ENCODE peak calls at places on chromosome X, in five cellular contexts. M, T, R, C and O are unnamed samples.

GRCh38 chrX:141832247-141832646 is 5.9 kb upstream of the MAGEC3 start:
- DNase-seq in T (no peak), R (no peak), C (no peak), M (no peak), O (no peak)

GRCh38 chrX:107398115-107398514 is 51.3 kb upstream of the FRMPD3 start:
- DNase-seq in T (no peak), C (peak), M (no peak), R (peak), O (no peak)

GRCh38 chrX:16125520-16126149 is 2.3 kb downstream of the GRPR start:
- DNase-seq in M (peak), T (no peak), R (no peak), C (no peak), O (no peak)

GRCh38 chrX:115560211-115560977 is 580 bp upstream of the PLS3 start:
- DNase-seq in C (no peak), M (peak), R (no peak), T (peak), O (no peak)

GRCh38 chrX:130994671-130995070 is 63.5 kb upstream of the ARHGAP36 start:
- DNase-seq in C (peak), R (peak), M (peak), T (no peak), O (peak)

GRCh38 chrX:48957477-48957826 is at the start of gene OTUD5:
- DNase-seq in R (peak), T (peak), C (peak), M (peak), O (peak)

GRCh38 chrX:7120578-7121219 is 26.8 kb upstream of the STS start:
- DNase-seq in R (no peak), C (no peak), M (peak), T (no peak), O (no peak)

GRCh38 chrX:155056877-155057792 is 13.8 kb downstream of the CMC4 start:
- DNase-seq in M (peak), R (peak), T (peak), C (peak), O (peak)

GRCh38 chrX:102979536-102979935 is 42.5 kb downstream of the RAB40AL start:
- DNase-seq in R (no peak), C (no peak), M (no peak), T (no peak), O (no peak)

GRCh38 chrX:66110112-66110511 is 53.9 kb upstream of the HEPH start:
- DNase-seq in M (peak), T (no peak), C (peak), R (peak), O (no peak)

GRCh38 chrX:54301516-54301915 is 56.3 kb downstream of the WNK3 start:
- DNase-seq in R (no peak), M (no peak), T (no peak), C (no peak), O (no peak)

GRCh38 chrX:17459596-17459995 is 84.6 kb downstream of the NHS start:
- DNase-seq in M (no peak), C (no peak), R (no peak), T (no peak), O (no peak)

GRCh38 chrX:154363706-154364439 is 10.6 kb downstream of the FLNA start:
- DNase-seq in T (no peak), C (no peak), R (no peak), M (no peak), O (no peak)

GRCh38 chrX:96361844-96362243 is 322.8 kb upstream of the DIAPH2 start:
- DNase-seq in T (no peak), C (no peak), M (no peak), R (no peak), O (no peak)

GRCh38 chrX:129653181-129653984 is 1.4 kb downstream of the APLN start:
- DNase-seq in T (no peak), C (no peak), R (no peak), M (no peak), O (no peak)

GRCh38 chrX:51494409-51494808 is 2.0 kb downstream of the NUDT11 start:
- DNase-seq in R (no peak), T (no peak), C (no peak), M (no peak), O (no peak)

GRCh38 chrX:16664059-16664458 is 14.1 kb downstream of the S100G start:
- DNase-seq in C (no peak), T (no peak), M (no peak), R (no peak), O (no peak)

GRCh38 chrX:110241816-110242215 is 76.1 kb downstream of the AMMECR1 start:
- DNase-seq in M (no peak), R (no peak), T (no peak), C (no peak), O (no peak)

GRCh38 chrX:43586855-43587254 is 69.2 kb upstream of the MAOA start:
- DNase-seq in R (no peak), T (no peak), C (no peak), M (peak), O (no peak)

GRCh38 chrX:76454456-76454927 is 27.0 kb downstream of the MAGEE1 start:
- DNase-seq in C (peak), R (peak), T (no peak), M (peak), O (no peak)

GRCh38 chrX:67780694-67781109 is 236.9 kb downstream of the AR start:
- DNase-seq in C (no peak), M (peak), R (no peak), T (peak), O (no peak)

GRCh38 chrX:53279296-53280237 is 1.8 kb downstream of the IQSEC2 start:
- DNase-seq in T (no peak), C (no peak), R (no peak), M (no peak), O (no peak)

GRCh38 chrX:15877380-15877779 is 22.8 kb upstream of the AP1S2 start:
- DNase-seq in M (no peak), C (no peak), T (no peak), R (no peak), O (no peak)

GRCh38 chrX:56564182-56564885 is 907 bp downstream of the UBQLN2 start:
- DNase-seq in T (no peak), R (peak), M (peak), C (peak), O (peak)

GRCh38 chrX:57481514-57481913 is 110.3 kb upstream of the ZXDB start:
- DNase-seq in T (no peak), R (no peak), C (no peak), M (no peak), O (no peak)

DNA sequence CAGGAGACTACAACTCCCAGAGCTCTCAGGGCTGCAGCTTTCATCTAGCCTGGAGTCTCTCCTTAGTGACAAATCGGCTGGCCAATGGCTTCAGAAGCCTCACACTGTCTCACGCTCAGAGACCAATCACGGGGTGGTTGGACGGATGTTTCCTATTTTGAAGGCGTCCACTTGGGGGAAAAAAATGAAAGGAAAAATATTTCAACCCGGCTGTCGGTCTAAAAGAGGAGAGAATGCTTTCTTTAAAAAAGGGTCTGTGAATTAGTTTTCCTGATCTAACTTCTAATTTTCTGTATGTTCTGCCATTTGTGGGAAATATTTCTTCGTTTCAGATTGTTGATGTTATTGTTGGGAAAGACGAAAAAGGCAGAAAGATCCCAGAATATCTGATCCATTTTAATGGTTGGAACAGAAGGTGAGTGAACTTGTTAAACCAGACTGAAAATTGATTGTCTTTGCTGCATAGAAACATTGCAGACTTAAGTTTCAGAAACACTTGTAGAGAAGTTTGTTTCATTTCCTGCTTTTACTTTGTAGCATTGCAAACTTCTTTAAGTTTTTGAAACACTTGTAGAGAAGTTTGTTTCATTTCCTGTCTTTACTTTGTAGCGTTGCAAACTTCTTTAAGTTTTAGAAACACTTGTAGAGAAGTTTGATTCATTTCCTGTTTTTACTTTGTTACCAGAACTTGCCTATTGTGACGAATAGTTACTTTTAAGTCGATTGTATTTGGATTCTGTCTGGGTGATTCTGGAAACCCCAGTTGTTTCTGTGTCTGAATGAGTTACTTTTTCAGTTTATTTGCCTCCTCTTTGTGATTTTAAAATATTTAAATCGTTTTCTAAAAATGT is 1.6 kb downstream of the MSL3 start:
- DNase-seq in R (peak), M (peak), T (peak), C (peak), O (peak)
- TF ChIP-seq CTCF in R (no peak), M (no peak), T (no peak), C (no peak), O (no peak)

DNA sequence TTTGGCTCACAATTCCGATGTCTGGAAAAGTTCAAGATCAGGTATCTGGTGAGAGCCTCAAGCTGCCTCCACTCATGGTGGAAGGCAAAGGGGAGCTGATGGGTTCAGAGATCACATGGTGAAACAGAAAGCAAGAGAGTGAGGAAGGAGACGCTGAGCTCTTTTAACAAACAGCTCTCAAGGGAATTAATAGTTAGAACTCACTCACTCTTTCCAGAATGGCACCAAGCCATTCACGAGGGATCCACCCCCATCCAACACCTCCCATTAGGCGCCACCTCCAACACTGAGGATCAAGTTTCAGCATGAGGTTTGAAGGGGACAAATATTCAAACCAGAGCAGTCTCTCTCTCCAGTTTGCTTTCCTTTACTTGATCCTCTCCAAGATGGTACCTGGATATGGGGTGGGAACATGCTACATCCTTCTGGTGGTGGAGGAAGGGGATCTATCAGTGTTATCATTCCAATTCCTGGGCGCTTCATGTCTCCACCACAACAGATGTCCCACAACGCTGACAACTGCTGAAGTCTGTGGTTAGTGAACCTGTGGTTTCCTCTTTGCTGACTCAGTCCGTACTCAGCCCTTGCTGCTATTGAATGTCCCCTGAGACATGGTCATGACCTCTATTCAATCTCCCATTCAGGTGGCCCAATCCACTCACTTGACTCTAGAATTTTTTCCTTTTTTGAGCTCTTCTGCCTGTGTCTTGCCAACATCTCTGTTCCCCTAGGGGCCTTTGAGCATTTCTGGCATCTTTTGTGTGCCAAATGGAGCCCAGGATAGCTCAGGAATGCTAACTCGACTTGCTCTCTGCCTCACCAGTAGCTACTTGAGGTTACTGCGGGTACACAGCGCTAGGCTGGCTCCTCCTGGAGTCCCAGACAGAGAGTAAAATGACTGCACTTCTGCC is 395.2 kb downstream of the MID1IP1 start:
- DNase-seq in C (peak), M (no peak), T (no peak), R (peak), O (no peak)
- TF ChIP-seq CTCF in C (no peak), M (no peak), T (no peak), R (no peak), O (no peak)

GRCh38 chrX:19513383-19513782 is 1.9 kb downstream of the MAP3K15 start:
- DNase-seq in R (no peak), T (peak), M (no peak), C (no peak), O (peak)

GRCh38 chrX:19512961-19513360 is 2.3 kb downstream of the MAP3K15 start:
- DNase-seq in M (no peak), R (no peak), C (peak), T (no peak), O (no peak)

GRCh38 chrX:19512359-19512758 is 2.9 kb downstream of the MAP3K15 start:
- DNase-seq in M (no peak), C (no peak), T (no peak), R (no peak), O (no peak)

GRCh38 chrX:19515615-19516105 is 352 bp upstream of the MAP3K15 start:
- DNase-seq in C (peak), M (no peak), R (no peak), T (no peak), O (no peak)

GRCh38 chrX:19514791-19515614 is at the start of gene MAP3K15:
- DNase-seq in M (peak), R (peak), C (peak), T (peak), O (peak)
- TF ChIP-seq CTCF in M (peak), R (no peak), C (peak), T (no peak), O (peak)

DNA sequence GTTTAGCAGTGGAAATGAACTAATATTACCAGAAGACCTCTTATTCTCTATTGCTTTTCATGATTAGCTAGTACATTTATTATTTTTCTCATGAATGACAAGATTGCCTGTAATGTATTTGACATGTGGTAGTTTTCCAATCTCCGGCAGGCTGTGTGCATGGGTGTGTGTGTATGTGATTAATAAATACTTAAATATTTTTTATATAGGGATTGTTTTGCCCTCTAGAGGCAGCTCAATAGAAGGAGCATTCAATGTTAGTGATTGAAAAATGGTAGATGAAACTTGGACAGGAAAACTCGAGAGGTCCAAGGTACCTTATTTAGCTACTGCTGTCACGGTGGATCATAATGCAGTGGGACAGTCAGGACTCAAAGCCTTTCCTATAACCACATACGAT is 457.6 kb downstream of the IL1RAPL1 start:
- DNase-seq in M (no peak), R (no peak), C (no peak), T (no peak), O (no peak)
- TF ChIP-seq CTCF in M (peak), R (no peak), C (no peak), T (no peak), O (no peak)

DNA sequence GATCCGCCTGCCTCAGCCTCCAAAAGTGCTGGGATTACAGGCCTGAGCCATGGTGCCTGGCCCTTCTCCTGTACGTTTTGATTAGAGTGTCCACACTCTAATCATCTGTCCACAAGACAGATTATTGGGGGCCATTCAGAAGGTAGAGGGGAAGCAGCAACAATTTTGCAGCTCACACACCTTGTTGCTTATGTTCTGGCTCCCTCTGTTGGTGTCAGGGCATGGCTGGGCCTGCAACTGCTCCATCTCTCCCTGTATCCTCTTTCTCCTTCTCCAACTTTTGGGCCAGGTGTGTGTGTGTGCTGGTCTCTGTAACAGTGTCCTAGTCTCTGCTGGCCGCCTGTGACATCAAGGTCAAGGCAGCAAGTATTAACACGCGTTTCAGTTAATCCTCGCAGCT is 125.5 kb upstream of the MBNL3 start:
- DNase-seq in R (no peak), T (no peak), C (peak), M (no peak), O (no peak)
- TF ChIP-seq CTCF in R (no peak), T (no peak), C (no peak), M (peak), O (no peak)

DNA sequence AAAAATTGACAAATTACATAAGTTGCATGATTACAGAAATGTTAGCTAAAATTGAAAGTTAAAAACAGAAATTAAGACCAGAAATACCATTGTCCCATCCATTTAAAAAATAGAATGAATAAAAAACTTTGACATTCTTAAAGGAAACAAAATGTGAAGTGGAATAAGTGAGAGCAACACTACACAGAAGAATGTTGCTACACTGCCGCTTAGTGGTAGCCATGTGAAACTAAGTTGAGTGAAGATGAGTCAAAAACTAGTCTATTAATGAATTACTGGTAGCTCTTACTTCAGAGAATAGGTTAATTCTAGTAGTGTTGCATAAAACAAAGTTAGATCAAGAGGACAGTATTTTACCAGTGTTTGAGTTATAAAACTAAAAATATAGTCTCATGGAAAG is 571.0 kb upstream of the KLHL4 start:
- DNase-seq in T (no peak), C (peak), R (peak), M (peak), O (no peak)
- TF ChIP-seq CTCF in T (peak), C (peak), R (peak), M (peak), O (peak)

GRCh38 chrX:73267979-73268378 is 53.3 kb upstream of the NAP1L2 start:
- DNase-seq in C (no peak), M (no peak), R (no peak), T (no peak), O (no peak)

GRCh38 chrX:73267206-73267605 is 52.6 kb upstream of the NAP1L2 start:
- DNase-seq in R (no peak), M (no peak), T (no peak), C (no peak), O (no peak)

GRCh38 chrX:73268463-73268862 is 53.8 kb upstream of the NAP1L2 start:
- DNase-seq in T (no peak), M (no peak), C (no peak), R (no peak), O (no peak)

GRCh38 chrX:73266766-73267165 is 52.1 kb upstream of the NAP1L2 start:
- DNase-seq in M (no peak), R (no peak), C (no peak), T (no peak), O (no peak)

DNA sequence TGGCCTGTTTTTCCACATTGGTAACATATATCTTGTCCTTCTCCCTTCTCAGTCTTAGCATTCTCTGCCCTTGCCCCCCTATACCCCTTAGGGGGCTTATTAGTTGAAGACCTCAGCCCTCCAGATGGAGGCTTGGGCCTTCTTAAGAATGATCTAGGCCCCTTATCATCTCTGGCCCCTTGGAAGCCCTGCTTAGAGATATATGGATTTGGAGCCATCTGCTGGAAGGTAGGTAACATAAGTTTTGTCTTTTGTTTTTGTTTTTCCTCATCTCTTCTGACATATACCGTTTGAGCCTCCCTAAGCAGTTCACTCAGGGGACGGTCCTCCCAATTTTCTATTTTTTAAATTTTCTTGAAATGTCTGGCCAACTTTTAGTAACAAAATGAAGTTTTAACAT is 48.3 kb upstream of the NAP1L2 start:
- DNase-seq in R (peak), T (no peak), C (no peak), M (no peak), O (no peak)
- TF ChIP-seq CTCF in R (no peak), T (no peak), C (no peak), M (peak), O (no peak)

GRCh38 chrX:149940015-149940716 is 1.9 kb upstream of the EOLA2 start:
- DNase-seq in M (peak), C (peak), R (peak), T (peak), O (peak)
- TF ChIP-seq CTCF in M (peak), C (no peak), R (no peak), T (peak), O (peak)

GRCh38 chrX:64894454-64895038 is 81.7 kb downstream of the ZC4H2 start:
- DNase-seq in R (peak), T (no peak), M (peak), C (peak), O (peak)
- TF ChIP-seq CTCF in R (peak), T (no peak), M (peak), C (peak), O (peak)

GRCh38 chrX:70554081-70554480 is 109.4 kb downstream of the DLG3 start:
- DNase-seq in M (peak), T (no peak), C (no peak), R (no peak), O (no peak)
- TF ChIP-seq CTCF in M (peak), T (no peak), C (no peak), R (no peak), O (no peak)